ENCODE peak calls at places on chromosome 11, in nine cellular contexts. G is A549; Y is heart left ventricle; N is Peyer's patch; I is A172; S is K562; Q is endothelial cell; T is amniotic stem cell; H is effector memory CD4-positive, alpha-beta T cell. V is an unnamed sample.

GRCh38 chr11:34052608-34053160 is 1.2 kb downstream of the CAPRIN1 start:
- DNase-seq in G (no peak), Y (peak), N (peak), I (no peak), S (peak), Q (peak), T (no peak), H (peak), V (peak)

GRCh38 chr11:115552151-115552550 is 47.9 kb upstream of the CADM1 start:
- DNase-seq in G (no peak), Y (no peak), N (no peak), I (no peak), S (no peak), Q (no peak), T (no peak), H (no peak), V (no peak)

GRCh38 chr11:102085864-102086551 is 24.2 kb upstream of the YAP1 start:
- DNase-seq in G (peak), Y (no peak), N (no peak), I (no peak), S (no peak), Q (no peak), T (no peak), H (no peak), V (no peak)

GRCh38 chr11:131745405-131745804 is 375.0 kb downstream of the NTM start:
- DNase-seq in G (no peak), Y (no peak), N (no peak), I (peak), S (no peak), Q (no peak), T (no peak), H (no peak), V (no peak)

GRCh38 chr11:66080055-66080817 is 10.2 kb downstream of the PACS1 start:
- DNase-seq in G (peak), Y (no peak), N (peak), I (peak), S (peak), Q (no peak), T (peak), H (peak), V (no peak)

GRCh38 chr11:17421781-17422180 is 33.3 kb upstream of the KCNJ11 start:
- DNase-seq in G (no peak), Y (no peak), N (no peak), I (no peak), S (no peak), Q (no peak), T (no peak), H (no peak), V (peak)

GRCh38 chr11:95279921-95280861 is 49.2 kb upstream of the SESN3 start:
- DNase-seq in G (no peak), Y (peak), N (no peak), I (no peak), S (no peak), Q (no peak), T (no peak), H (no peak), V (peak)

GRCh38 chr11:2076441-2076840 is 62.7 kb downstream of the IGF2 start:
- DNase-seq in G (no peak), Y (no peak), N (no peak), I (no peak), S (no peak), Q (no peak), T (no peak), H (no peak), V (no peak)

V was measured in NCI-H82.